ENCODE peak calls at places on chromosomes 16 and 17, in nine cellular contexts. D is RPMI8226; Z is GOT3; P is choroid plexus epithelial cell; F is IMR-90; G is activated naive CD4-positive, alpha-beta T cell treated with Interleukin-2 at 50 U/mL for 16 hours; I is NCI-H524; W is germinal center; R is stimulated activated CD4-positive, alpha-beta T cell treated with anti-CD3 and anti-CD28 coated beads, Interleukin-1b, Interleukin-23, amount 100 ng/mL, for 48 hours. O is an unnamed sample.

GRCh38 chr17:78780852-78781338 is 1.2 kb downstream of the CYTH1 start:
- DNase-seq in D (peak), Z (no peak), P (no peak), F (no peak), G (peak), I (no peak), W (no peak), R (no peak), O (no peak)

GRCh38 chr16:87657621-87658192 is 55.4 kb downstream of the JPH3 start:
- DNase-seq in D (peak), Z (no peak), P (peak), F (no peak), G (no peak), I (peak), W (peak), R (no peak), O (peak)

GRCh38 chr16:81292936-81293335 is 21.8 kb upstream of the GAN start:
- DNase-seq in D (no peak), Z (no peak), P (no peak), F (no peak), G (no peak), I (no peak), W (no peak), R (no peak), O (no peak)

GRCh38 chr17:80586464-80587228 is 42.0 kb downstream of the RPTOR start:
- DNase-seq in D (no peak), Z (no peak), P (peak), F (peak), G (no peak), I (no peak), W (no peak), R (no peak), O (no peak)

GRCh38 chr17:28334666-28335200 is 539 bp downstream of the IFT20 start:
- DNase-seq in D (peak), Z (no peak), P (peak), F (peak), G (no peak), I (no peak), W (no peak), R (no peak), O (no peak)

GRCh38 chr16:74936902-74937560 is 47.9 kb downstream of the WDR59 start:
- DNase-seq in D (no peak), Z (no peak), P (peak), F (peak), G (no peak), I (no peak), W (no peak), R (peak), O (no peak)

GRCh38 chr16:56202036-56202435 is 10.7 kb downstream of the GNAO1 start:
- DNase-seq in D (peak), Z (no peak), P (no peak), F (no peak), G (peak), I (no peak), W (no peak), R (peak), O (no peak)

GRCh38 chr16:81397879-81398516 is 46.6 kb upstream of the CMIP start:
- DNase-seq in D (no peak), Z (no peak), P (no peak), F (no peak), G (no peak), I (no peak), W (no peak), R (no peak), O (no peak)

GRCh38 chr17:76793775-76794174 is 55.9 kb downstream of the MFSD11 start:
- DNase-seq in D (peak), Z (no peak), P (peak), F (peak), G (no peak), I (peak), W (no peak), R (no peak), O (peak)

GRCh38 chr17:41692722-41693521 is 4.2 kb downstream of the EIF1 start:
- DNase-seq in D (no peak), Z (no peak), P (peak), F (peak), G (no peak), I (no peak), W (no peak), R (no peak), O (no peak)

GRCh38 chr17:62165378-62165722 is 100.3 kb upstream of the MED13 start:
- DNase-seq in D (no peak), Z (no peak), P (no peak), F (no peak), G (no peak), I (no peak), W (no peak), R (no peak), O (no peak)

GRCh38 chr16:88577166-88577565 is 7.0 kb downstream of the ZC3H18 start:
- DNase-seq in D (no peak), Z (no peak), P (no peak), F (no peak), G (no peak), I (no peak), W (no peak), R (no peak), O (no peak)

GRCh38 chr17:32492648-32493289 is 6.0 kb downstream of the CDK5R1 start:
- DNase-seq in D (no peak), Z (no peak), P (no peak), F (no peak), G (no peak), I (no peak), W (peak), R (no peak), O (no peak)

GRCh38 chr17:45333702-45334092 is 16.9 kb upstream of the MAP3K14 start:
- DNase-seq in D (no peak), Z (no peak), P (no peak), F (no peak), G (no peak), I (no peak), W (no peak), R (no peak), O (no peak)

GRCh38 chr17:72407336-72408121 is 286.7 kb downstream of the SOX9 start:
- DNase-seq in D (peak), Z (peak), P (peak), F (peak), G (no peak), I (peak), W (peak), R (no peak), O (peak)